ENCODE peak calls at places on chromosomes 1 and 21, in four cellular contexts. L is K562, H is GM12878, K is HepG2. D is an unnamed sample.

GRCh38 chr1:8712413-8713229 is 104.8 kb downstream of the RERE start:
- DNase-seq in L (no peak), H (no peak), K (peak; percentile 87), D (peak; percentile 60)

GRCh38 chr1:17919525-17920439 is 164.6 kb downstream of the ACTL8 start:
- DNase-seq in L (peak; percentile 55), H (no peak), K (no peak), D (peak; percentile 46)

GRCh38 chr21:40681164-40681859 is 165.6 kb downstream of the DSCAM start:
- DNase-seq in L (no peak), H (no peak), K (no peak), D (no peak)

GRCh38 chr1:31372961-31373896 is at the start of gene FABP3:
- DNase-seq in L (peak; percentile 86), H (no peak), K (peak; percentile 71), D (peak; percentile 77)

GRCh38 chr1:202880961-202881460 is 7.9 kb downstream of the RABIF start:
- DNase-seq in L (no peak), H (no peak), K (no peak), D (no peak)

GRCh38 chr1:44354268-44354839 is 703 bp downstream of the ERI3 start:
- DNase-seq in L (peak; percentile 21), H (no peak), K (no peak), D (no peak)

GRCh38 chr1:10901091-10901893 is 104.8 kb upstream of the CASZ1 start:
- DNase-seq in L (no peak), H (no peak), K (no peak), D (no peak)

GRCh38 chr1:208161656-208162375 is 82.4 kb downstream of the PLXNA2 start:
- DNase-seq in L (peak; percentile 42), H (no peak), K (no peak), D (no peak)

GRCh38 chr1:26537951-26538352 is 8.4 kb downstream of the RPS6KA1 start:
- DNase-seq in L (peak; percentile 58), H (no peak), K (peak; percentile 39), D (peak; percentile 31)

GRCh38 chr1:169364948-169365347 is 2.6 kb downstream of the NME7 start:
- DNase-seq in L (no peak), H (no peak), K (no peak), D (no peak)

GRCh38 chr1:33030575-33030974 is 6.1 kb downstream of the AK2 start:
- DNase-seq in L (no peak), H (no peak), K (no peak), D (no peak)

GRCh38 chr1:175089319-175089718 is 21.7 kb downstream of the TNN start:
- DNase-seq in L (no peak), H (no peak), K (no peak), D (no peak)

GRCh38 chr1:6603424-6603850 is 768 bp upstream of the KLHL21 start:
- DNase-seq in L (peak; percentile 80), H (no peak), K (peak; percentile 54), D (no peak)

GRCh38 chr1:56404561-56405030 is 174.8 kb downstream of the PLPP3 start:
- DNase-seq in L (no peak), H (no peak), K (no peak), D (no peak)

GRCh38 chr21:15483138-15483780 is 246.5 kb upstream of the USP25 start:
- DNase-seq in L (peak; percentile 87), H (peak; percentile 45), K (peak; percentile 82), D (peak; percentile 86)

GRCh38 chr1:91129017-91129416 is 107.2 kb upstream of the ZNF644 start:
- DNase-seq in L (no peak), H (no peak), K (no peak), D (no peak)

GRCh38 chr1:82453511-82454185 is 652.9 kb downstream of the ADGRL2 start:
- DNase-seq in L (no peak), H (no peak), K (no peak), D (no peak)

GRCh38 chr1:76234061-76234460 is 159.5 kb downstream of the ST6GALNAC3 start:
- DNase-seq in L (no peak), H (no peak), K (no peak), D (no peak)

GRCh38 chr21:37912616-37913015 is 3.6 kb downstream of the KCNJ6 start:
- DNase-seq in L (no peak), H (no peak), K (no peak), D (no peak)

GRCh38 chr1:2592672-2593071 is 6.1 kb downstream of the PRXL2B start:
- DNase-seq in L (no peak), H (no peak), K (no peak), D (no peak)

GRCh38 chr1:186897008-186897407 is 68.3 kb downstream of the PLA2G4A start:
- DNase-seq in L (no peak), H (no peak), K (no peak), D (no peak)

GRCh38 chr1:86151427-86151826 is 5.1 kb downstream of the COL24A1 start:
- DNase-seq in L (no peak), H (no peak), K (no peak), D (no peak)

GRCh38 chr1:90558754-90559378 is 158.2 kb downstream of the BARHL2 start:
- DNase-seq in L (no peak), H (no peak), K (no peak), D (no peak)

DNA sequence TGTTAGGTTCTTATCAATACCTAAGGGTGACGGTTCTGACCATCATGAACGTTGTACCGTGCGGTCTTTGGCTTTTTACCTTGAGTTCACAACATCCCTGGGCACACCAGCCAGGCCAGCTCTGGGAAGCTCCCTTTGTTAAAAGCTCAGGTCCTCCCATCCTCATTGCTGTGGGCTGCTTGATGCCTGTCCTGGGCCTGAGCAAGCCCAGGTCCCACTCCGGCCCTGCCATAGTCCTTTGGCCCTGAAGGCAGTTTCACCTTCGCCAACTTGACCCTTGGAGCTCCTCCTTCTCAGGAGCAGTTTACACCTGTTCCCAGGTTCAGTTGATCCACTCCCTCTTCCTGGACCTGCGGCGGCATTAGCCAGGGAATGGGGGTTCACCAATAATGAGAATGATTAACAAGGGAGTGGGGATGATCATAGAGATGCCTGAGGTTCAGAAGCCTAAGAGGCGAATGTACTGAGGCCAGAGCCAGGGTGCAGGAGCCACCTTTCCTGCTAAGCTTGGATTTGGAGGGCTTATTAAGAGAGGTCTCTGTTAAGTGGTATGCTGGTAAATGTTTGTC is 40.2 kb downstream of the DHCR24 start:
- DNase-seq in L (no peak), H (no peak), K (no peak), D (no peak)
- TF ChIP-seq SP1 in L (no peak), H (no peak), K (no peak), D (no peak)

GRCh38 chr1:230169454-230170152 is 102.6 kb downstream of the GALNT2 start:
- DNase-seq in L (no peak), H (peak; percentile 55), K (no peak), D (no peak)

GRCh38 chr1:230170153-230170547 is 103.1 kb downstream of the GALNT2 start:
- DNase-seq in L (no peak), H (peak; percentile 17), K (no peak), D (no peak)

GRCh38 chr1:230165526-230165925 is 98.5 kb downstream of the GALNT2 start:
- DNase-seq in L (no peak), H (no peak), K (no peak), D (no peak)

GRCh38 chr1:230166366-230167132 is 99.5 kb downstream of the GALNT2 start:
- DNase-seq in L (no peak), H (no peak), K (no peak), D (no peak)

DNA sequence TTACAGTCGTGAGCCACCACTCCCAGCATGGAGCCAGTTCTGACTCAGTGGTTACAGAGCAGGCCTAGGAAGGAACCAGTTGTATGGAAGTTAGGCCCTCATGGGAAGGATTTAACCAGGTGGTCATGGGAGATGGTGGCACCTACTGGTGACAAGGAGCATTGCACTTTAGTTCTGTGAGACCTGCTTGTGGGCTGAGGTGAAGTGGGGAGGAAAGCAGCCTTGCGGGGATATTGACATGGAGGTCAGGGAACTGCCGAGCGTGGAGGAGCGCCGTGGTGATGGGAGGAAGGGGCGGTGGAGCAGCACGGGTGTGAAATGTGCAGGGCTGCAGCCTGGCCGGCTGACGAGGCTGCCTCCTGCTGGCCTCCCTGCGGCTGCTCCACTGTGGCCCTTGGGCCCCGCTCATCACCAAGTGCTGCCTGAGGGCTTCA is 100.4 kb downstream of the GALNT2 start:
- DNase-seq in L (peak; percentile 84), H (peak; percentile 54), K (peak; percentile 49), D (peak; percentile 67)
- TF ChIP-seq BHLHE40 in L (no peak), H (no peak), K (no peak), D (no peak)

DNA sequence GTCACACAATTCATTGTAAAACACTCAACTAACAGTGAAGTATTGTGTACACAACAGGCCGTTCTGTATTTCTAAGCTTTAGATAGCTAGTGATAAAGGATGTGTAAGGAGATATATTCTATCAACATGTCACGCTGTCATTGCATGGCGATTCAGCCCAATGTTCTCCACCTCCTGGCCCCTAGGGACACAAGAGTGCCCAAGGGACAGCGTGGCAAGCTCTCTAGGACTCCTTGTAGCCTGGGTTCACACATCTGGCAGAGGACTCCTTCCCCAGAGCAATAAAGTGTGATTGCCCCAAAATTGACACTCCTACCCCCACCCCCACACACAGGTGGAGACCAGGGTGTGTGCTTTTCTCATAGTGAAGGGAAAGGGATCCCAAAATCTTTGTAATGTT is 11.7 kb downstream of the TMPRSS3 start:
- DNase-seq in L (no peak), H (no peak), K (no peak), D (no peak)
- TF ChIP-seq TARDBP in L (no peak), H (no peak), K (no peak), D (no peak)

DNA sequence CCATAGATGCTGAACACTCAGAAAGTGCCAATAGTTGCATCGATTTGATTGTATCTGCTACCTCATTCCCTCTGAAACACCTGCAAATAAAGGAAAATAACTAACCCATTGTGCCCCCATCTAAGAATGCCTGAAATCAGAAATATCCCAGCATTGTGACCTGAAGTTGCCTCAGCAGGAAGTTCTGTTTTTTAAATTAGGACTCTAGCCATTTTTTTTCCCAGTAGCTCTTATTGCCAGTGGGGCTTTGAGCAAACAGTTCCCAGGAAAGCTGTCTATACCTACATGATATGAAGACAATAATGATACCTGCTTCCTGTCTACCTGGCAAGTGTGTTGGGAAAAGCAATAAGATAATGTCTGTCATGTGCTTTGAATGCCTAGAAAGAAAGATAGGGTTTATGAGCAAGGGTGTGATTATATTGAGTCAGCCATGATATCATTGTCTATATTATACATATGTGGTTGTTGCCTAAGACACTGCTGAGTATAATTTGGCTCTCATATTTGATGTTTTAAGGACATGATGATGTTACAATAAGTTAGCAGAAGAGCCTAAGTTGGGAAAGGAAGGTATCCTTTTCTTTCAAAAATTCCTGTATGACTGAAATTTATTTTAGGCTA is 99.4 kb upstream of the CDC42BPA start:
- DNase-seq in L (no peak), H (no peak), K (no peak), D (no peak)
- TF ChIP-seq SP1 in L (no peak), H (no peak), K (no peak), D (no peak)

DNA sequence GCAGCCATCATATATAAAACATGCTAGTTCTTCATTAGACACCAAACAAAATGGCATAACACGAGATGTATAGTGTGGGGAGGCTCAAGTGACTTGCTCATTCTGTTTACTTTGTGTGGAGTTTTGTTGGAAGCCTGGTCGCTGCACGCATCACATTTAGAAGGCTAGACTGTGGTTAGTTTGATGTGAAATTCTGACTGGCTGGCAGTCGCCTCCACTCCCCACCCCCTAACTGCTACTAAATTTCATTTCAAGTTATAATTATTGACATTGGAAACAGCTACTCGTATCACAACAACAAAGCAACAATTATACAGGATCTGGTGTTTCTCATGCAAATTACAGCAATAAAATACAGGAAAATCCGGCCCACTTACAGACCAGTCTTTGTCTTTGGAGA is 356.1 kb downstream of the LMO4 start:
- DNase-seq in L (no peak), H (no peak), K (no peak), D (peak; percentile 36)
- TF ChIP-seq BHLHE40 in L (no peak), H (no peak), K (no peak), D (no peak)